ENCODE peak calls at places on chromosome 5, in six cellular contexts. One of them, this sample, is unnamed.

GRCh38 chr5:147509710-147510651 is at the start of gene DPYSL3:
- DNase-seq in H1: peak
- DNase-seq in IMR-90: peak
- DNase-seq in neuronal stem cell: peak
- DNase-seq in H9: peak
- DNase-seq in trophoblast cell: no peak
- DNase-seq in this sample: peak

GRCh38 chr5:53407373-53407772 is 73.1 kb upstream of the FST start:
- DNase-seq in trophoblast cell: no peak
- DNase-seq in neuronal stem cell: no peak
- DNase-seq in IMR-90: peak
- DNase-seq in H9: no peak
- DNase-seq in H1: no peak
- DNase-seq in this sample: peak

GRCh38 chr5:133873936-133874585 is 94.4 kb downstream of the C5orf15 start:
- DNase-seq in trophoblast cell: no peak
- DNase-seq in H1: no peak
- DNase-seq in neuronal stem cell: no peak
- DNase-seq in IMR-90: peak
- DNase-seq in H9: no peak
- DNase-seq in this sample: peak

GRCh38 chr5:103090791-103091190 is 29.1 kb downstream of the GIN1 start:
- DNase-seq in trophoblast cell: no peak
- DNase-seq in H1: no peak
- DNase-seq in IMR-90: no peak
- DNase-seq in neuronal stem cell: no peak
- DNase-seq in H9: no peak
- DNase-seq in this sample: no peak

GRCh38 chr5:32628049-32628803 is 42.9 kb downstream of the SUB1 start:
- DNase-seq in H9: no peak
- DNase-seq in neuronal stem cell: no peak
- DNase-seq in H1: no peak
- DNase-seq in trophoblast cell: no peak
- DNase-seq in IMR-90: peak
- DNase-seq in this sample: no peak

GRCh38 chr5:33423018-33423630 is 17.6 kb upstream of the TARS1 start:
- DNase-seq in trophoblast cell: no peak
- DNase-seq in IMR-90: peak
- DNase-seq in H1: no peak
- DNase-seq in neuronal stem cell: no peak
- DNase-seq in H9: no peak
- DNase-seq in this sample: peak

GRCh38 chr5:124262443-124262842 is 484.0 kb downstream of the ZNF608 start:
- DNase-seq in H9: no peak
- DNase-seq in H1: peak
- DNase-seq in IMR-90: no peak
- DNase-seq in neuronal stem cell: no peak
- DNase-seq in trophoblast cell: no peak
- DNase-seq in this sample: no peak

GRCh38 chr5:173547579-173547978 is 68.9 kb downstream of the BOD1 start:
- DNase-seq in IMR-90: peak
- DNase-seq in H9: no peak
- DNase-seq in neuronal stem cell: no peak
- DNase-seq in trophoblast cell: no peak
- DNase-seq in H1: no peak
- DNase-seq in this sample: peak

GRCh38 chr5:176861276-176861675 is 37.9 kb downstream of the HK3 start:
- DNase-seq in H9: no peak
- DNase-seq in IMR-90: no peak
- DNase-seq in neuronal stem cell: no peak
- DNase-seq in trophoblast cell: no peak
- DNase-seq in H1: no peak
- DNase-seq in this sample: no peak

GRCh38 chr5:139956342-139956741 is 86.8 kb downstream of the NRG2 start:
- DNase-seq in neuronal stem cell: no peak
- DNase-seq in trophoblast cell: no peak
- DNase-seq in IMR-90: no peak
- DNase-seq in H1: no peak
- DNase-seq in H9: no peak
- DNase-seq in this sample: no peak

GRCh38 chr5:138033275-138033808 is 463 bp upstream of the FAM13B start:
- DNase-seq in neuronal stem cell: no peak
- DNase-seq in trophoblast cell: peak
- DNase-seq in H1: peak
- DNase-seq in IMR-90: no peak
- DNase-seq in H9: no peak
- DNase-seq in this sample: peak

GRCh38 chr5:53239301-53239990 is 129.9 kb upstream of the MOCS2 start:
- DNase-seq in H1: no peak
- DNase-seq in trophoblast cell: no peak
- DNase-seq in H9: no peak
- DNase-seq in IMR-90: peak
- DNase-seq in neuronal stem cell: no peak
- DNase-seq in this sample: no peak

GRCh38 chr5:145479271-145479670 is 355.9 kb downstream of the PRELID2 start:
- DNase-seq in trophoblast cell: no peak
- DNase-seq in H1: no peak
- DNase-seq in H9: no peak
- DNase-seq in neuronal stem cell: no peak
- DNase-seq in IMR-90: no peak
- DNase-seq in this sample: peak

GRCh38 chr5:61993446-61994017 is 312.5 kb upstream of the KIF2A start:
- DNase-seq in H1: no peak
- DNase-seq in H9: no peak
- DNase-seq in neuronal stem cell: no peak
- DNase-seq in IMR-90: no peak
- DNase-seq in trophoblast cell: no peak
- DNase-seq in this sample: no peak

GRCh38 chr5:147939431-147940114 is 33.2 kb upstream of the C5orf46 start:
- DNase-seq in H9: no peak
- DNase-seq in trophoblast cell: peak
- DNase-seq in neuronal stem cell: no peak
- DNase-seq in IMR-90: no peak
- DNase-seq in H1: no peak
- DNase-seq in this sample: no peak

GRCh38 chr5:177132504-177133118 is 962 bp upstream of the NSD1 start:
- DNase-seq in neuronal stem cell: peak
- DNase-seq in IMR-90: no peak
- DNase-seq in H9: peak
- DNase-seq in trophoblast cell: no peak
- DNase-seq in H1: no peak
- DNase-seq in this sample: peak

GRCh38 chr5:35990524-35990923 is 666 bp downstream of the UGT3A1 start:
- DNase-seq in H9: peak
- DNase-seq in IMR-90: no peak
- DNase-seq in H1: peak
- DNase-seq in trophoblast cell: no peak
- DNase-seq in neuronal stem cell: no peak
- DNase-seq in this sample: no peak

DNA sequence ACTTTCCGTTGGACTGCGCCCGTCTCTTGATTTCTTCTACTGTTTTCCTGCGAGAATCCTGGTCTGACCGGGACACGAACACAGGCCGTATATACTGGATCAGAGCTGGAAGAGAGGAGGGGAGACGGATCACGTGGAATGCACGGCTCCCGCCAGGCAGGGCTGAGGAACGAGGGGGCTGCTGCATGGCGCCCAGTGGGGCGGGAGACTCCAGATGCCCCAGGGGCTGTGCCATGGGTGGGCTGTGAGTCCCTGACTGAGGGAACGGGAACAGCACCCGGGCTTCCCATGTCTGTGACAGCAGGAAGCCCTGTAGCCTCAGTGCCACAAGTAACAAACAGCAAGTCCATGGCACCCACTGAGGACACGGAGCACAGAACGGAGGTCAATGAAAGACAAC is 34.0 kb downstream of the LPCAT1 start:
- DNase-seq in trophoblast cell: no peak
- DNase-seq in H9: no peak
- DNase-seq in H1: no peak
- DNase-seq in IMR-90: no peak
- DNase-seq in neuronal stem cell: no peak
- DNase-seq in this sample: no peak
- H3K14ac ChIP-seq in trophoblast cell: no peak
- H3K14ac ChIP-seq in H9: no peak
- H3K14ac ChIP-seq in H1: no peak
- H3K14ac ChIP-seq in IMR-90: no peak
- H3K14ac ChIP-seq in neuronal stem cell: no peak
- H3K14ac ChIP-seq in this sample: no peak

GRCh38 chr5:141513021-141513626 is 24.2 kb downstream of the PCDHGC5 start:
- DNase-seq in H1: no peak
- DNase-seq in H9: no peak
- DNase-seq in neuronal stem cell: peak
- DNase-seq in trophoblast cell: no peak
- DNase-seq in IMR-90: peak
- DNase-seq in this sample: peak
- H3K23ac ChIP-seq in H1: no peak
- H3K23ac ChIP-seq in H9: no peak
- H3K23ac ChIP-seq in neuronal stem cell: no peak
- H3K23ac ChIP-seq in trophoblast cell: no peak
- H3K23ac ChIP-seq in IMR-90: peak
- H3K23ac ChIP-seq in this sample: no peak

GRCh38 chr5:74342948-74343682 is 297.4 kb downstream of the ENC1 start:
- DNase-seq in trophoblast cell: no peak
- DNase-seq in IMR-90: peak
- DNase-seq in H1: no peak
- DNase-seq in H9: no peak
- DNase-seq in neuronal stem cell: no peak
- DNase-seq in this sample: no peak

GRCh38 chr5:74340476-74340875 is 300.1 kb downstream of the ENC1 start:
- DNase-seq in H9: no peak
- DNase-seq in H1: no peak
- DNase-seq in trophoblast cell: no peak
- DNase-seq in neuronal stem cell: no peak
- DNase-seq in IMR-90: no peak
- DNase-seq in this sample: no peak

GRCh38 chr5:74341221-74341620 is 299.3 kb downstream of the ENC1 start:
- DNase-seq in neuronal stem cell: no peak
- DNase-seq in H9: no peak
- DNase-seq in trophoblast cell: no peak
- DNase-seq in H1: no peak
- DNase-seq in IMR-90: no peak
- DNase-seq in this sample: no peak

GRCh38 chr5:74338101-74338388 is 302.5 kb downstream of the ENC1 start:
- DNase-seq in H1: no peak
- DNase-seq in neuronal stem cell: no peak
- DNase-seq in IMR-90: no peak
- DNase-seq in H9: no peak
- DNase-seq in trophoblast cell: no peak
- DNase-seq in this sample: no peak

DNA sequence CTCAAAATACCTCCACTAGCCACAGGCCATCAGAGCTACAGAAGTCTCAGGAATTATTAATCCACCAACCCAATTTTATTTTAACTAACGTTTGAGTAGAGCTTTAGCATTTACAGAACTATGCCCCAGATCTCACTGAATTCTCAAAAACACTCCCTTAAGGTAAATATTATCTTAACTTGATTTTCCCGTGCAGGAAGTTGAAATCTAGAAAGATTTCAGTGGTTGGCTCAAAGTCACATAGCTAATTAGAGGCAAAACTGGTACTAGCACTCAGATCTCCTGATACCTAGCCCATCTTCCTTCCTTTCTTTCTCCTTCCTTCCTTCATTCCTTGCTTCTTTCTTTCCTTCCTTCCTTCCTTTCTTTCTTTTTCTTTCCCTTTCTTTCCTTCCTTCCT is 298.3 kb downstream of the ENC1 start:
- DNase-seq in IMR-90: no peak
- DNase-seq in trophoblast cell: no peak
- DNase-seq in H1: no peak
- DNase-seq in H9: no peak
- DNase-seq in neuronal stem cell: no peak
- DNase-seq in this sample: no peak
- H3K18ac ChIP-seq in IMR-90: no peak
- H3K18ac ChIP-seq in trophoblast cell: no peak
- H3K18ac ChIP-seq in H1: no peak
- H3K18ac ChIP-seq in H9: no peak
- H3K18ac ChIP-seq in neuronal stem cell: no peak
- H3K18ac ChIP-seq in this sample: no peak

GRCh38 chr5:29037716-29038115 is 1999.3 kb upstream of the CDH9 start:
- DNase-seq in H9: no peak
- DNase-seq in trophoblast cell: no peak
- DNase-seq in IMR-90: no peak
- DNase-seq in H1: no peak
- DNase-seq in neuronal stem cell: no peak
- DNase-seq in this sample: peak

GRCh38 chr5:29039994-29040393 is 2001.6 kb upstream of the CDH9 start:
- DNase-seq in neuronal stem cell: no peak
- DNase-seq in IMR-90: no peak
- DNase-seq in H9: no peak
- DNase-seq in H1: no peak
- DNase-seq in trophoblast cell: no peak
- DNase-seq in this sample: no peak

GRCh38 chr5:29040404-29040803 is 2002.0 kb upstream of the CDH9 start:
- DNase-seq in neuronal stem cell: no peak
- DNase-seq in H9: no peak
- DNase-seq in trophoblast cell: no peak
- DNase-seq in IMR-90: no peak
- DNase-seq in H1: no peak
- DNase-seq in this sample: no peak

GRCh38 chr5:29042152-29042551 is 2003.8 kb upstream of the CDH9 start:
- DNase-seq in IMR-90: no peak
- DNase-seq in H9: peak
- DNase-seq in H1: no peak
- DNase-seq in neuronal stem cell: no peak
- DNase-seq in trophoblast cell: no peak
- DNase-seq in this sample: no peak
- H3K14ac ChIP-seq in IMR-90: no peak
- H3K14ac ChIP-seq in H9: no peak
- H3K14ac ChIP-seq in H1: no peak
- H3K14ac ChIP-seq in neuronal stem cell: no peak
- H3K14ac ChIP-seq in trophoblast cell: no peak
- H3K14ac ChIP-seq in this sample: no peak

DNA sequence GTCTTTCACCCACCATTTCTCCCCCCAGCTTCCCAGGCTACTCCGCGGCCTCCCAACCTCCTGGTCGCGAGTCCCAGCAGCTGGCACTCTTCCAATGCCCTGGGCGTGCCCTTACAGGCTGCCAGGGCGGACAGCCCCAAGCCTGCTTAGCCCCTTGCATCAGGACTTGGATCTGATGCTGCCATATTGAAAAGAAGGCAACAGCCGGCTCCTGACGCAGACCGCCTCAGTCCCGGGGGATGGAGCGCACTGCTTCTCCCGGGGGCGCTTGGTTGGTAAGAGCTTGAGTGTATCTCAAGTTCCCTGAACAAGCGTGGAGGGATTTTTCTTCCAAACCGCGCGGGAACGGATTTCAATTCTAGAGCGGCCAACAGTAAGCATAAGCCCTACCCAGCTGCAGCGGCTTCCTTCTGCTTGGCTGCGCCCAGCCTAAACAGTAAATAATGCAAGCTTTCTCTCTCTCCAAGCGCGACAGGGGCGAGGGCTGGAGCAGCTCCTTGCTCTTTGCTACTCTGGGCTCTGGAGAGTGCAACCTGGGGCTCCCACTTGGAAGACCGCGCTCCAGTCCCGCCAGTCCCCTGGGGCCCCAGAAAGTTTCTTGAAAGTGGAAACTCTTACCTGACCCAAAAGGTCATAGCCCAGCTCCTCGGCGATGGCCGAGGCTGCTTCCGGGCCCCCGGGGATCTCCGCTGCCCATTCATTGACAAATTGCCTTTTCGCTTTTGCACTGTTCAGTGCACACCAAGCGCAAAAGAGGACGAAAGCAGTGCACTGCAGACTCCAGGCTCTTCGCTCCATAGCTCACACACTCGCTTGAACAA is 593 bp downstream of the PCSK1 start:
- DNase-seq in H1: no peak
- DNase-seq in H9: peak
- DNase-seq in trophoblast cell: no peak
- DNase-seq in IMR-90: no peak
- DNase-seq in neuronal stem cell: no peak
- DNase-seq in this sample: no peak
- H3K23ac ChIP-seq in H1: no peak
- H3K23ac ChIP-seq in H9: no peak
- H3K23ac ChIP-seq in trophoblast cell: no peak
- H3K23ac ChIP-seq in IMR-90: no peak
- H3K23ac ChIP-seq in neuronal stem cell: no peak
- H3K23ac ChIP-seq in this sample: no peak

This sample was measured in mesenchymal stem cell.